ENCODE peak calls at places on chromosomes 6 and 20, in eight cellular contexts. G, I, A, B, Q, N, K and S are unnamed samples.
A peak's percentile ranks its signal among the peaks of the same experiment; 100 is the strongest.

GRCh38 chr6:104855507-104855906 is 4.2 kb downstream of the HACE1 start:
- DNase-seq in G (no peak), I (peak; percentile 12), A (no peak), B (no peak), Q (no peak), N (no peak), K (peak; percentile 14), S (peak; percentile 20)

GRCh38 chr6:129890164-129890563 is 29.0 kb upstream of the TMEM244 start:
- DNase-seq in G (no peak), I (no peak), A (no peak), B (no peak), Q (no peak), N (no peak), K (peak; percentile 33), S (peak; percentile 47)

GRCh38 chr20:58237318-58238182 is 9.1 kb upstream of the ANKRD60 start:
- DNase-seq in G (no peak), I (peak; percentile 30), A (no peak), B (no peak), Q (no peak), N (no peak), K (peak; percentile 72), S (peak; percentile 26)

GRCh38 chr20:21224217-21224616 is 78.9 kb upstream of the XRN2 start:
- DNase-seq in G (no peak), I (no peak), A (no peak), B (no peak), Q (no peak), N (no peak), K (no peak), S (no peak)

GRCh38 chr6:165655191-165655590 is 7.8 kb downstream of the PDE10A start:
- DNase-seq in G (no peak), I (no peak), A (no peak), B (no peak), Q (no peak), N (no peak), K (no peak), S (no peak)

GRCh38 chr20:25033941-25034335 is 24.0 kb downstream of the ACSS1 start:
- DNase-seq in G (no peak), I (no peak), A (no peak), B (peak; percentile 29), Q (no peak), N (no peak), K (no peak), S (no peak)

GRCh38 chr6:129501401-129502051 is 208.5 kb downstream of the ARHGAP18 start:
- DNase-seq in G (no peak), I (peak; percentile 92), A (peak; percentile 57), B (no peak), Q (peak; percentile 84), N (peak; percentile 49), K (peak; percentile 98), S (peak; percentile 79)

GRCh38 chr6:83948851-83949250 is 84.7 kb upstream of the MRAP2 start:
- DNase-seq in G (no peak), I (no peak), A (no peak), B (no peak), Q (no peak), N (no peak), K (no peak), S (no peak)

GRCh38 chr20:57813870-57814269 is 104.1 kb upstream of the PMEPA1 start:
- DNase-seq in G (no peak), I (no peak), A (no peak), B (no peak), Q (no peak), N (no peak), K (no peak), S (no peak)

GRCh38 chr6:8499540-8499939 is 64.2 kb upstream of the SLC35B3 start:
- DNase-seq in G (no peak), I (peak; percentile 1), A (peak; percentile 8), B (no peak), Q (no peak), N (no peak), K (peak; percentile 3), S (no peak)

GRCh38 chr6:107598091-107598490 is 108.2 kb downstream of the SOBP start:
- DNase-seq in G (no peak), I (no peak), A (no peak), B (no peak), Q (no peak), N (no peak), K (no peak), S (no peak)

GRCh38 chr6:108796875-108797274 is 51.3 kb upstream of the ARMC2 start:
- DNase-seq in G (no peak), I (peak; percentile 6), A (no peak), B (no peak), Q (no peak), N (peak; percentile 57), K (no peak), S (no peak)

GRCh38 chr6:134936927-134937326 is 13.0 kb downstream of the ALDH8A1 start:
- DNase-seq in G (no peak), I (peak; percentile 57), A (no peak), B (no peak), Q (no peak), N (no peak), K (peak; percentile 22), S (peak; percentile 81)

GRCh38 chr6:35145757-35146156 is 4.6 kb upstream of the TCP11 start:
- DNase-seq in G (no peak), I (no peak), A (no peak), B (no peak), Q (no peak), N (no peak), K (no peak), S (no peak)

GRCh38 chr6:21305827-21306469 is 287.6 kb upstream of the SOX4 start:
- DNase-seq in G (no peak), I (peak; percentile 84), A (no peak), B (no peak), Q (no peak), N (no peak), K (peak; percentile 93), S (peak; percentile 17)

GRCh38 chr6:139981810-139982550 is 607.5 kb upstream of the CITED2 start:
- DNase-seq in G (no peak), I (peak; percentile 66), A (no peak), B (no peak), Q (no peak), N (peak; percentile 25), K (peak; percentile 84), S (no peak)

GRCh38 chr6:82208914-82209313 is 38.6 kb downstream of the IBTK start:
- DNase-seq in G (no peak), I (no peak), A (no peak), B (no peak), Q (no peak), N (no peak), K (no peak), S (no peak)

GRCh38 chr6:30782425-30783014 is 38.2 kb upstream of the IER3 start:
- DNase-seq in G (no peak), I (peak; percentile 48), A (no peak), B (no peak), Q (peak; percentile 40), N (no peak), K (no peak), S (peak; percentile 84)

GRCh38 chr6:77072694-77073409 is 390.4 kb downstream of the HTR1B start:
- DNase-seq in G (no peak), I (no peak), A (no peak), B (no peak), Q (no peak), N (peak; percentile 28), K (no peak), S (no peak)

GRCh38 chr20:4638826-4639225 is 82.9 kb upstream of the PRND start:
- DNase-seq in G (no peak), I (no peak), A (no peak), B (no peak), Q (no peak), N (no peak), K (no peak), S (no peak)

GRCh38 chr6:49918787-49919186 is 45.2 kb downstream of the DEFB114 start:
- DNase-seq in G (no peak), I (no peak), A (no peak), B (no peak), Q (no peak), N (no peak), K (no peak), S (no peak)

GRCh38 chr20:33095249-33095648 is 15.8 kb downstream of the BPIFB4 start:
- DNase-seq in G (no peak), I (no peak), A (no peak), B (no peak), Q (no peak), N (no peak), K (no peak), S (no peak)

GRCh38 chr6:49541210-49541724 is 9.2 kb upstream of the C6orf141 start:
- DNase-seq in G (no peak), I (peak; percentile 90), A (no peak), B (no peak), Q (no peak), N (no peak), K (peak; percentile 80), S (peak; percentile 90)

GRCh38 chr6:70708448-70708847 is 40.8 kb downstream of the SMAP1 start:
- DNase-seq in G (no peak), I (no peak), A (no peak), B (no peak), Q (no peak), N (no peak), K (no peak), S (no peak)
- TF ChIP-seq CTCF in G (no peak), I (no peak), A (no peak), B (no peak), Q (no peak), N (no peak), K (no peak), S (no peak)

GRCh38 chr6:138240476-138241245 is 22.4 kb upstream of the PBOV1 start:
- DNase-seq in G (no peak), I (no peak), A (no peak), B (no peak), Q (no peak), N (no peak), K (no peak), S (no peak)
- H3K36me3 ChIP-seq in G (no peaks in the 10 kb centered on the region), I (no peaks in the 10 kb centered on the region), A (peaks cover 15% of the 10 kb centered on the region), B (no peaks in the 10 kb centered on the region), Q (no peaks in the 10 kb centered on the region), N (no peaks in the 10 kb centered on the region), K (no peaks in the 10 kb centered on the region), S (no peaks in the 10 kb centered on the region)

DNA sequence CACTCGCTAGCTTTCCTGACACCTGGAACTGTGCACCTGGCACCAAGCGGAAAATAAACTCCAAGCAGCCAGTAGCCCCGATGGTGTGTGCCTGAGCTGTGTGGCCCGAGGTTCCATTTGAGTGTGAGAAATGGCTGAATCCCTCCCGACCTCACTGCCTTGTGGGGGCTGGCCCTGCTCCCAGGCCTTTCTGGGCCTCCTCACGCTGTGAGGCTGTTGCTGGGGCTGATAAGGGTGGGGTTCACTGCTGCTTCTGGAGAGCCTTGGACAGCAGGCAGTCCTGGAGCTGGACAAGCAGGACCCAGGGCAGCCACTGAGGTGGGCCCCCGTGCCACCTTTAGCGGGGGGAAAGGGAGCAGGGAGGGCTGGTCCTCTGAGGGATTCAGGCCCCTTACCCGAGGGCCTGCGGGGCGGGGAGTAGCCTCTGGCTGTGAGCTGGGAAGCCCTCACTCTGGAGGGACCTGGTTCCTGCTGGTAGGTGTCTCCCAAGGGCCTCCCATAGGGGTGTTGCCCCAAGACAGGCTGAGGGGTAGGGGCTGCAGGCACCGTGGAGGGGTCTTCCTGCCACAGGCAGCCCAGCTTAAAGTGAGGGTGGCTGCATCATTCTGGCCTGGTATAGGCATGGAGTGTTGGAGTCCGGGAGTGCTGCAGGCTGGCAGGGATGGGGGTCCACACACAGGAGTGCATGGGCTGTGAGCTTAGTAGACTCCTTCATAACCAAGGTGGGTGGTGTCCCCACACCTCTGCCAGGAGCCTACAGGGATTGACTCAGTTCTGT is 1.7 kb downstream of the PPDPF start:
- DNase-seq in G (peak; percentile 38), I (no peak), A (no peak), B (no peak), Q (no peak), N (no peak), K (no peak), S (no peak)
- H3K4me3 ChIP-seq in G (no peak overlapping the region), I (no peak overlapping the region), A (no peak overlapping the region), B (no peak overlapping the region), Q (no peak overlapping the region), N (no peak overlapping the region), K (peak overlapping the region; percentile 46), S (peak overlapping the region; percentile 93)

GRCh38 chr6:164455835-164456234 is 853.6 kb downstream of the C6orf118 start:
- DNase-seq in G (no peak), I (no peak), A (no peak), B (no peak), Q (no peak), N (no peak), K (no peak), S (no peak)
- TF ChIP-seq CTCF in G (no peak), I (no peak), A (no peak), B (no peak), Q (no peak), N (no peak), K (no peak), S (no peak)